ENCODE peak calls at places on chromosomes 1 and 21, in ten cellular contexts. One of them, this sample, is unnamed.

GRCh38 chr1:178382372-178382771 is 114.4 kb downstream of the CLEC20A start:
- DNase-seq in osteocyte: no peak
- DNase-seq in endothelial cell: no peak
- DNase-seq in pons: no peak
- DNase-seq in activated T-helper 1 cell treated with anti-CD3 and anti-CD28 coated beads, Interleukin-12 subunit alpha, Interleukin-12 subunit beta, Interleukin-2, Interleukin-4 antibody, amounts not matched to agents 30 ng/mL and 10 ng/mL and 1 ng/mL, durations not matched to agents 14 hours and 24 hours and 36 hours: no peak
- DNase-seq in stimulated activated CD8-positive, alpha-beta memory T cell treated with anti-CD3 and anti-CD28 coated beads, Interleukin-7, amount 100 ng/mL, for 4 hours: no peak
- DNase-seq in RCC 7860: no peak
- DNase-seq in COR-L47: no peak
- DNase-seq in HuH-7: no peak
- DNase-seq in EH: no peak
- DNase-seq in this sample: no peak

GRCh38 chr1:230167419-230167852 is 100.4 kb downstream of the GALNT2 start:
- DNase-seq in osteocyte: peak; percentile 40
- DNase-seq in endothelial cell: peak; percentile 13
- DNase-seq in pons: no peak
- DNase-seq in activated T-helper 1 cell treated with anti-CD3 and anti-CD28 coated beads, Interleukin-12 subunit alpha, Interleukin-12 subunit beta, Interleukin-2, Interleukin-4 antibody, amounts not matched to agents 30 ng/mL and 10 ng/mL and 1 ng/mL, durations not matched to agents 14 hours and 24 hours and 36 hours: peak; percentile 12
- DNase-seq in stimulated activated CD8-positive, alpha-beta memory T cell treated with anti-CD3 and anti-CD28 coated beads, Interleukin-7, amount 100 ng/mL, for 4 hours: no peak
- DNase-seq in RCC 7860: peak; percentile 71
- DNase-seq in COR-L47: peak; percentile 46
- DNase-seq in HuH-7: peak; percentile 66
- DNase-seq in EH: peak; percentile 53
- DNase-seq in this sample: no peak

GRCh38 chr1:3349161-3349967 is 105.1 kb upstream of the ARHGEF16 start:
- DNase-seq in osteocyte: no peak
- DNase-seq in endothelial cell: no peak
- DNase-seq in pons: no peak
- DNase-seq in activated T-helper 1 cell treated with anti-CD3 and anti-CD28 coated beads, Interleukin-12 subunit alpha, Interleukin-12 subunit beta, Interleukin-2, Interleukin-4 antibody, amounts not matched to agents 30 ng/mL and 10 ng/mL and 1 ng/mL, durations not matched to agents 14 hours and 24 hours and 36 hours: no peak
- DNase-seq in stimulated activated CD8-positive, alpha-beta memory T cell treated with anti-CD3 and anti-CD28 coated beads, Interleukin-7, amount 100 ng/mL, for 4 hours: no peak
- DNase-seq in RCC 7860: no peak
- DNase-seq in COR-L47: peak; percentile 6
- DNase-seq in HuH-7: peak; percentile 96
- DNase-seq in EH: no peak
- DNase-seq in this sample: no peak

GRCh38 chr1:214445846-214446614 is 105.4 kb downstream of the PTPN14 start:
- DNase-seq in osteocyte: no peak
- DNase-seq in endothelial cell: no peak
- DNase-seq in pons: no peak
- DNase-seq in activated T-helper 1 cell treated with anti-CD3 and anti-CD28 coated beads, Interleukin-12 subunit alpha, Interleukin-12 subunit beta, Interleukin-2, Interleukin-4 antibody, amounts not matched to agents 30 ng/mL and 10 ng/mL and 1 ng/mL, durations not matched to agents 14 hours and 24 hours and 36 hours: no peak
- DNase-seq in stimulated activated CD8-positive, alpha-beta memory T cell treated with anti-CD3 and anti-CD28 coated beads, Interleukin-7, amount 100 ng/mL, for 4 hours: no peak
- DNase-seq in RCC 7860: peak; percentile 96
- DNase-seq in COR-L47: no peak
- DNase-seq in HuH-7: no peak
- DNase-seq in EH: peak; percentile 97
- DNase-seq in this sample: no peak

GRCh38 chr21:31491617-31492016 is 147.6 kb upstream of the TIAM1 start:
- DNase-seq in osteocyte: no peak
- DNase-seq in endothelial cell: no peak
- DNase-seq in pons: no peak
- DNase-seq in activated T-helper 1 cell treated with anti-CD3 and anti-CD28 coated beads, Interleukin-12 subunit alpha, Interleukin-12 subunit beta, Interleukin-2, Interleukin-4 antibody, amounts not matched to agents 30 ng/mL and 10 ng/mL and 1 ng/mL, durations not matched to agents 14 hours and 24 hours and 36 hours: no peak
- DNase-seq in stimulated activated CD8-positive, alpha-beta memory T cell treated with anti-CD3 and anti-CD28 coated beads, Interleukin-7, amount 100 ng/mL, for 4 hours: no peak
- DNase-seq in RCC 7860: no peak
- DNase-seq in COR-L47: no peak
- DNase-seq in HuH-7: no peak
- DNase-seq in EH: no peak
- DNase-seq in this sample: no peak

GRCh38 chr1:56461158-56462127 is 117.9 kb downstream of the PLPP3 start:
- DNase-seq in osteocyte: no peak
- DNase-seq in endothelial cell: no peak
- DNase-seq in pons: no peak
- DNase-seq in activated T-helper 1 cell treated with anti-CD3 and anti-CD28 coated beads, Interleukin-12 subunit alpha, Interleukin-12 subunit beta, Interleukin-2, Interleukin-4 antibody, amounts not matched to agents 30 ng/mL and 10 ng/mL and 1 ng/mL, durations not matched to agents 14 hours and 24 hours and 36 hours: no peak
- DNase-seq in stimulated activated CD8-positive, alpha-beta memory T cell treated with anti-CD3 and anti-CD28 coated beads, Interleukin-7, amount 100 ng/mL, for 4 hours: no peak
- DNase-seq in RCC 7860: no peak
- DNase-seq in COR-L47: no peak
- DNase-seq in HuH-7: peak; percentile 52
- DNase-seq in EH: no peak
- DNase-seq in this sample: peak; percentile 31

GRCh38 chr1:38585460-38585859 is 274.1 kb downstream of the RRAGC start:
- DNase-seq in osteocyte: no peak
- DNase-seq in endothelial cell: no peak
- DNase-seq in pons: no peak
- DNase-seq in activated T-helper 1 cell treated with anti-CD3 and anti-CD28 coated beads, Interleukin-12 subunit alpha, Interleukin-12 subunit beta, Interleukin-2, Interleukin-4 antibody, amounts not matched to agents 30 ng/mL and 10 ng/mL and 1 ng/mL, durations not matched to agents 14 hours and 24 hours and 36 hours: no peak
- DNase-seq in stimulated activated CD8-positive, alpha-beta memory T cell treated with anti-CD3 and anti-CD28 coated beads, Interleukin-7, amount 100 ng/mL, for 4 hours: no peak
- DNase-seq in RCC 7860: no peak
- DNase-seq in COR-L47: no peak
- DNase-seq in HuH-7: no peak
- DNase-seq in EH: no peak
- DNase-seq in this sample: no peak

GRCh38 chr1:64072089-64072835 is 131.2 kb upstream of the UBE2U start:
- DNase-seq in osteocyte: no peak
- DNase-seq in endothelial cell: no peak
- DNase-seq in pons: no peak
- DNase-seq in activated T-helper 1 cell treated with anti-CD3 and anti-CD28 coated beads, Interleukin-12 subunit alpha, Interleukin-12 subunit beta, Interleukin-2, Interleukin-4 antibody, amounts not matched to agents 30 ng/mL and 10 ng/mL and 1 ng/mL, durations not matched to agents 14 hours and 24 hours and 36 hours: no peak
- DNase-seq in stimulated activated CD8-positive, alpha-beta memory T cell treated with anti-CD3 and anti-CD28 coated beads, Interleukin-7, amount 100 ng/mL, for 4 hours: no peak
- DNase-seq in RCC 7860: no peak
- DNase-seq in COR-L47: peak; percentile 32
- DNase-seq in HuH-7: no peak
- DNase-seq in EH: no peak
- DNase-seq in this sample: no peak

GRCh38 chr1:234509457-234510328 is 30.7 kb upstream of the TARBP1 start:
- DNase-seq in osteocyte: no peak
- DNase-seq in endothelial cell: no peak
- DNase-seq in pons: no peak
- DNase-seq in activated T-helper 1 cell treated with anti-CD3 and anti-CD28 coated beads, Interleukin-12 subunit alpha, Interleukin-12 subunit beta, Interleukin-2, Interleukin-4 antibody, amounts not matched to agents 30 ng/mL and 10 ng/mL and 1 ng/mL, durations not matched to agents 14 hours and 24 hours and 36 hours: no peak
- DNase-seq in stimulated activated CD8-positive, alpha-beta memory T cell treated with anti-CD3 and anti-CD28 coated beads, Interleukin-7, amount 100 ng/mL, for 4 hours: no peak
- DNase-seq in RCC 7860: no peak
- DNase-seq in COR-L47: no peak
- DNase-seq in HuH-7: no peak
- DNase-seq in EH: peak; percentile 33
- DNase-seq in this sample: no peak

GRCh38 chr1:87685366-87686136 is 356.9 kb downstream of the LMO4 start:
- DNase-seq in osteocyte: no peak
- DNase-seq in endothelial cell: no peak
- DNase-seq in pons: no peak
- DNase-seq in activated T-helper 1 cell treated with anti-CD3 and anti-CD28 coated beads, Interleukin-12 subunit alpha, Interleukin-12 subunit beta, Interleukin-2, Interleukin-4 antibody, amounts not matched to agents 30 ng/mL and 10 ng/mL and 1 ng/mL, durations not matched to agents 14 hours and 24 hours and 36 hours: no peak
- DNase-seq in stimulated activated CD8-positive, alpha-beta memory T cell treated with anti-CD3 and anti-CD28 coated beads, Interleukin-7, amount 100 ng/mL, for 4 hours: no peak
- DNase-seq in RCC 7860: no peak
- DNase-seq in COR-L47: no peak
- DNase-seq in HuH-7: no peak
- DNase-seq in EH: no peak
- DNase-seq in this sample: no peak

GRCh38 chr1:68973459-68974244 is 476.8 kb upstream of the DEPDC1 start:
- DNase-seq in osteocyte: no peak
- DNase-seq in endothelial cell: no peak
- DNase-seq in pons: no peak
- DNase-seq in activated T-helper 1 cell treated with anti-CD3 and anti-CD28 coated beads, Interleukin-12 subunit alpha, Interleukin-12 subunit beta, Interleukin-2, Interleukin-4 antibody, amounts not matched to agents 30 ng/mL and 10 ng/mL and 1 ng/mL, durations not matched to agents 14 hours and 24 hours and 36 hours: no peak
- DNase-seq in stimulated activated CD8-positive, alpha-beta memory T cell treated with anti-CD3 and anti-CD28 coated beads, Interleukin-7, amount 100 ng/mL, for 4 hours: no peak
- DNase-seq in RCC 7860: peak; percentile 27
- DNase-seq in COR-L47: no peak
- DNase-seq in HuH-7: no peak
- DNase-seq in EH: no peak
- DNase-seq in this sample: no peak

GRCh38 chr1:187627516-187627915 is 798.8 kb downstream of the PLA2G4A start:
- DNase-seq in osteocyte: no peak
- DNase-seq in endothelial cell: no peak
- DNase-seq in pons: no peak
- DNase-seq in activated T-helper 1 cell treated with anti-CD3 and anti-CD28 coated beads, Interleukin-12 subunit alpha, Interleukin-12 subunit beta, Interleukin-2, Interleukin-4 antibody, amounts not matched to agents 30 ng/mL and 10 ng/mL and 1 ng/mL, durations not matched to agents 14 hours and 24 hours and 36 hours: no peak
- DNase-seq in stimulated activated CD8-positive, alpha-beta memory T cell treated with anti-CD3 and anti-CD28 coated beads, Interleukin-7, amount 100 ng/mL, for 4 hours: no peak
- DNase-seq in RCC 7860: no peak
- DNase-seq in COR-L47: no peak
- DNase-seq in HuH-7: no peak
- DNase-seq in EH: no peak
- DNase-seq in this sample: no peak

GRCh38 chr21:31988492-31989285 is 115.9 kb downstream of the HUNK start:
- DNase-seq in osteocyte: no peak
- DNase-seq in endothelial cell: no peak
- DNase-seq in pons: no peak
- DNase-seq in activated T-helper 1 cell treated with anti-CD3 and anti-CD28 coated beads, Interleukin-12 subunit alpha, Interleukin-12 subunit beta, Interleukin-2, Interleukin-4 antibody, amounts not matched to agents 30 ng/mL and 10 ng/mL and 1 ng/mL, durations not matched to agents 14 hours and 24 hours and 36 hours: no peak
- DNase-seq in stimulated activated CD8-positive, alpha-beta memory T cell treated with anti-CD3 and anti-CD28 coated beads, Interleukin-7, amount 100 ng/mL, for 4 hours: no peak
- DNase-seq in RCC 7860: no peak
- DNase-seq in COR-L47: no peak
- DNase-seq in HuH-7: no peak
- DNase-seq in EH: peak; percentile 27
- DNase-seq in this sample: no peak

GRCh38 chr1:205689479-205689878 is 9.2 kb upstream of the SLC45A3 start:
- DNase-seq in osteocyte: no peak
- DNase-seq in endothelial cell: no peak
- DNase-seq in pons: no peak
- DNase-seq in activated T-helper 1 cell treated with anti-CD3 and anti-CD28 coated beads, Interleukin-12 subunit alpha, Interleukin-12 subunit beta, Interleukin-2, Interleukin-4 antibody, amounts not matched to agents 30 ng/mL and 10 ng/mL and 1 ng/mL, durations not matched to agents 14 hours and 24 hours and 36 hours: no peak
- DNase-seq in stimulated activated CD8-positive, alpha-beta memory T cell treated with anti-CD3 and anti-CD28 coated beads, Interleukin-7, amount 100 ng/mL, for 4 hours: no peak
- DNase-seq in RCC 7860: no peak
- DNase-seq in COR-L47: no peak
- DNase-seq in HuH-7: no peak
- DNase-seq in EH: no peak
- DNase-seq in this sample: no peak

GRCh38 chr1:53524428-53525400 is 65.5 kb downstream of the DMRTB1 start:
- DNase-seq in osteocyte: no peak
- DNase-seq in endothelial cell: no peak
- DNase-seq in pons: peak; percentile 5
- DNase-seq in activated T-helper 1 cell treated with anti-CD3 and anti-CD28 coated beads, Interleukin-12 subunit alpha, Interleukin-12 subunit beta, Interleukin-2, Interleukin-4 antibody, amounts not matched to agents 30 ng/mL and 10 ng/mL and 1 ng/mL, durations not matched to agents 14 hours and 24 hours and 36 hours: no peak
- DNase-seq in stimulated activated CD8-positive, alpha-beta memory T cell treated with anti-CD3 and anti-CD28 coated beads, Interleukin-7, amount 100 ng/mL, for 4 hours: no peak
- DNase-seq in RCC 7860: no peak
- DNase-seq in COR-L47: no peak
- DNase-seq in HuH-7: no peak
- DNase-seq in EH: no peak
- DNase-seq in this sample: peak; percentile 27

GRCh38 chr1:198465201-198466144 is 75.0 kb downstream of the ATP6V1G3 start:
- DNase-seq in osteocyte: no peak
- DNase-seq in endothelial cell: no peak
- DNase-seq in pons: peak; percentile 65
- DNase-seq in activated T-helper 1 cell treated with anti-CD3 and anti-CD28 coated beads, Interleukin-12 subunit alpha, Interleukin-12 subunit beta, Interleukin-2, Interleukin-4 antibody, amounts not matched to agents 30 ng/mL and 10 ng/mL and 1 ng/mL, durations not matched to agents 14 hours and 24 hours and 36 hours: no peak
- DNase-seq in stimulated activated CD8-positive, alpha-beta memory T cell treated with anti-CD3 and anti-CD28 coated beads, Interleukin-7, amount 100 ng/mL, for 4 hours: no peak
- DNase-seq in RCC 7860: peak; percentile 39
- DNase-seq in COR-L47: peak; percentile 65
- DNase-seq in HuH-7: no peak
- DNase-seq in EH: peak; percentile 82
- DNase-seq in this sample: peak; percentile 59

GRCh38 chr1:14567056-14567455 is 31.4 kb upstream of the KAZN start:
- DNase-seq in osteocyte: no peak
- DNase-seq in endothelial cell: no peak
- DNase-seq in pons: no peak
- DNase-seq in activated T-helper 1 cell treated with anti-CD3 and anti-CD28 coated beads, Interleukin-12 subunit alpha, Interleukin-12 subunit beta, Interleukin-2, Interleukin-4 antibody, amounts not matched to agents 30 ng/mL and 10 ng/mL and 1 ng/mL, durations not matched to agents 14 hours and 24 hours and 36 hours: no peak
- DNase-seq in stimulated activated CD8-positive, alpha-beta memory T cell treated with anti-CD3 and anti-CD28 coated beads, Interleukin-7, amount 100 ng/mL, for 4 hours: no peak
- DNase-seq in RCC 7860: no peak
- DNase-seq in COR-L47: no peak
- DNase-seq in HuH-7: no peak
- DNase-seq in EH: no peak
- DNase-seq in this sample: no peak

GRCh38 chr1:215188302-215188950 is 105.9 kb downstream of the KCNK2 start:
- DNase-seq in osteocyte: no peak
- DNase-seq in endothelial cell: no peak
- DNase-seq in pons: no peak
- DNase-seq in activated T-helper 1 cell treated with anti-CD3 and anti-CD28 coated beads, Interleukin-12 subunit alpha, Interleukin-12 subunit beta, Interleukin-2, Interleukin-4 antibody, amounts not matched to agents 30 ng/mL and 10 ng/mL and 1 ng/mL, durations not matched to agents 14 hours and 24 hours and 36 hours: no peak
- DNase-seq in stimulated activated CD8-positive, alpha-beta memory T cell treated with anti-CD3 and anti-CD28 coated beads, Interleukin-7, amount 100 ng/mL, for 4 hours: no peak
- DNase-seq in RCC 7860: no peak
- DNase-seq in COR-L47: no peak
- DNase-seq in HuH-7: no peak
- DNase-seq in EH: peak; percentile 3
- DNase-seq in this sample: no peak

GRCh38 chr1:101239095-101240040 is 2.5 kb downstream of the S1PR1 start:
- DNase-seq in osteocyte: no peak
- DNase-seq in endothelial cell: no peak
- DNase-seq in pons: no peak
- DNase-seq in activated T-helper 1 cell treated with anti-CD3 and anti-CD28 coated beads, Interleukin-12 subunit alpha, Interleukin-12 subunit beta, Interleukin-2, Interleukin-4 antibody, amounts not matched to agents 30 ng/mL and 10 ng/mL and 1 ng/mL, durations not matched to agents 14 hours and 24 hours and 36 hours: peak; percentile 71
- DNase-seq in stimulated activated CD8-positive, alpha-beta memory T cell treated with anti-CD3 and anti-CD28 coated beads, Interleukin-7, amount 100 ng/mL, for 4 hours: peak; percentile 46
- DNase-seq in RCC 7860: no peak
- DNase-seq in COR-L47: no peak
- DNase-seq in HuH-7: no peak
- DNase-seq in EH: no peak
- DNase-seq in this sample: no peak

GRCh38 chr1:176601358-176601757 is 138.4 kb downstream of the PAPPA2 start:
- DNase-seq in osteocyte: no peak
- DNase-seq in endothelial cell: no peak
- DNase-seq in pons: no peak
- DNase-seq in activated T-helper 1 cell treated with anti-CD3 and anti-CD28 coated beads, Interleukin-12 subunit alpha, Interleukin-12 subunit beta, Interleukin-2, Interleukin-4 antibody, amounts not matched to agents 30 ng/mL and 10 ng/mL and 1 ng/mL, durations not matched to agents 14 hours and 24 hours and 36 hours: no peak
- DNase-seq in stimulated activated CD8-positive, alpha-beta memory T cell treated with anti-CD3 and anti-CD28 coated beads, Interleukin-7, amount 100 ng/mL, for 4 hours: no peak
- DNase-seq in RCC 7860: no peak
- DNase-seq in COR-L47: no peak
- DNase-seq in HuH-7: no peak
- DNase-seq in EH: peak; percentile 12
- DNase-seq in this sample: no peak

GRCh38 chr1:27869719-27870085 is 2.6 kb upstream of the THEMIS2 start:
- DNase-seq in osteocyte: no peak
- DNase-seq in endothelial cell: no peak
- DNase-seq in pons: no peak
- DNase-seq in activated T-helper 1 cell treated with anti-CD3 and anti-CD28 coated beads, Interleukin-12 subunit alpha, Interleukin-12 subunit beta, Interleukin-2, Interleukin-4 antibody, amounts not matched to agents 30 ng/mL and 10 ng/mL and 1 ng/mL, durations not matched to agents 14 hours and 24 hours and 36 hours: no peak
- DNase-seq in stimulated activated CD8-positive, alpha-beta memory T cell treated with anti-CD3 and anti-CD28 coated beads, Interleukin-7, amount 100 ng/mL, for 4 hours: no peak
- DNase-seq in RCC 7860: no peak
- DNase-seq in COR-L47: no peak
- DNase-seq in HuH-7: no peak
- DNase-seq in EH: no peak
- DNase-seq in this sample: no peak

GRCh38 chr1:82391712-82392111 is 591.0 kb downstream of the ADGRL2 start:
- DNase-seq in osteocyte: no peak
- DNase-seq in endothelial cell: no peak
- DNase-seq in pons: no peak
- DNase-seq in activated T-helper 1 cell treated with anti-CD3 and anti-CD28 coated beads, Interleukin-12 subunit alpha, Interleukin-12 subunit beta, Interleukin-2, Interleukin-4 antibody, amounts not matched to agents 30 ng/mL and 10 ng/mL and 1 ng/mL, durations not matched to agents 14 hours and 24 hours and 36 hours: no peak
- DNase-seq in stimulated activated CD8-positive, alpha-beta memory T cell treated with anti-CD3 and anti-CD28 coated beads, Interleukin-7, amount 100 ng/mL, for 4 hours: no peak
- DNase-seq in RCC 7860: no peak
- DNase-seq in COR-L47: no peak
- DNase-seq in HuH-7: peak; percentile 4
- DNase-seq in EH: no peak
- DNase-seq in this sample: no peak

GRCh38 chr1:224065455-224065854 is 48.5 kb upstream of the FBXO28 start:
- DNase-seq in osteocyte: no peak
- DNase-seq in endothelial cell: no peak
- DNase-seq in pons: no peak
- DNase-seq in activated T-helper 1 cell treated with anti-CD3 and anti-CD28 coated beads, Interleukin-12 subunit alpha, Interleukin-12 subunit beta, Interleukin-2, Interleukin-4 antibody, amounts not matched to agents 30 ng/mL and 10 ng/mL and 1 ng/mL, durations not matched to agents 14 hours and 24 hours and 36 hours: no peak
- DNase-seq in stimulated activated CD8-positive, alpha-beta memory T cell treated with anti-CD3 and anti-CD28 coated beads, Interleukin-7, amount 100 ng/mL, for 4 hours: no peak
- DNase-seq in RCC 7860: peak; percentile 86
- DNase-seq in COR-L47: no peak
- DNase-seq in HuH-7: no peak
- DNase-seq in EH: peak; percentile 58
- DNase-seq in this sample: no peak

GRCh38 chr1:8551057-8551456 is 233.1 kb downstream of the SLC45A1 start:
- DNase-seq in osteocyte: no peak
- DNase-seq in endothelial cell: no peak
- DNase-seq in pons: no peak
- DNase-seq in activated T-helper 1 cell treated with anti-CD3 and anti-CD28 coated beads, Interleukin-12 subunit alpha, Interleukin-12 subunit beta, Interleukin-2, Interleukin-4 antibody, amounts not matched to agents 30 ng/mL and 10 ng/mL and 1 ng/mL, durations not matched to agents 14 hours and 24 hours and 36 hours: no peak
- DNase-seq in stimulated activated CD8-positive, alpha-beta memory T cell treated with anti-CD3 and anti-CD28 coated beads, Interleukin-7, amount 100 ng/mL, for 4 hours: no peak
- DNase-seq in RCC 7860: no peak
- DNase-seq in COR-L47: no peak
- DNase-seq in HuH-7: no peak
- DNase-seq in EH: no peak
- DNase-seq in this sample: no peak

GRCh38 chr1:10943991-10944730 is 68.3 kb upstream of the TARDBP start:
- DNase-seq in osteocyte: no peak
- DNase-seq in endothelial cell: no peak
- DNase-seq in pons: no peak
- DNase-seq in activated T-helper 1 cell treated with anti-CD3 and anti-CD28 coated beads, Interleukin-12 subunit alpha, Interleukin-12 subunit beta, Interleukin-2, Interleukin-4 antibody, amounts not matched to agents 30 ng/mL and 10 ng/mL and 1 ng/mL, durations not matched to agents 14 hours and 24 hours and 36 hours: no peak
- DNase-seq in stimulated activated CD8-positive, alpha-beta memory T cell treated with anti-CD3 and anti-CD28 coated beads, Interleukin-7, amount 100 ng/mL, for 4 hours: no peak
- DNase-seq in RCC 7860: no peak
- DNase-seq in COR-L47: peak; percentile 95
- DNase-seq in HuH-7: peak; percentile 53
- DNase-seq in EH: peak; percentile 47
- DNase-seq in this sample: peak; percentile 96

GRCh38 chr21:38244407-38244787 is 12.4 kb upstream of the KCNJ15 start:
- DNase-seq in osteocyte: no peak
- DNase-seq in endothelial cell: no peak
- DNase-seq in pons: no peak
- DNase-seq in activated T-helper 1 cell treated with anti-CD3 and anti-CD28 coated beads, Interleukin-12 subunit alpha, Interleukin-12 subunit beta, Interleukin-2, Interleukin-4 antibody, amounts not matched to agents 30 ng/mL and 10 ng/mL and 1 ng/mL, durations not matched to agents 14 hours and 24 hours and 36 hours: no peak
- DNase-seq in stimulated activated CD8-positive, alpha-beta memory T cell treated with anti-CD3 and anti-CD28 coated beads, Interleukin-7, amount 100 ng/mL, for 4 hours: no peak
- DNase-seq in RCC 7860: peak; percentile 24
- DNase-seq in COR-L47: no peak
- DNase-seq in HuH-7: no peak
- DNase-seq in EH: no peak
- DNase-seq in this sample: no peak

GRCh38 chr1:21323091-21323490 is 32.8 kb upstream of the ECE1 start:
- DNase-seq in osteocyte: no peak
- DNase-seq in endothelial cell: peak; percentile 52
- DNase-seq in pons: no peak
- DNase-seq in activated T-helper 1 cell treated with anti-CD3 and anti-CD28 coated beads, Interleukin-12 subunit alpha, Interleukin-12 subunit beta, Interleukin-2, Interleukin-4 antibody, amounts not matched to agents 30 ng/mL and 10 ng/mL and 1 ng/mL, durations not matched to agents 14 hours and 24 hours and 36 hours: no peak
- DNase-seq in stimulated activated CD8-positive, alpha-beta memory T cell treated with anti-CD3 and anti-CD28 coated beads, Interleukin-7, amount 100 ng/mL, for 4 hours: no peak
- DNase-seq in RCC 7860: no peak
- DNase-seq in COR-L47: no peak
- DNase-seq in HuH-7: no peak
- DNase-seq in EH: no peak
- DNase-seq in this sample: no peak

GRCh38 chr21:37557261-37557950 is 190.8 kb downstream of the DYRK1A start:
- DNase-seq in osteocyte: peak; percentile 69
- DNase-seq in endothelial cell: no peak
- DNase-seq in pons: no peak
- DNase-seq in activated T-helper 1 cell treated with anti-CD3 and anti-CD28 coated beads, Interleukin-12 subunit alpha, Interleukin-12 subunit beta, Interleukin-2, Interleukin-4 antibody, amounts not matched to agents 30 ng/mL and 10 ng/mL and 1 ng/mL, durations not matched to agents 14 hours and 24 hours and 36 hours: no peak
- DNase-seq in stimulated activated CD8-positive, alpha-beta memory T cell treated with anti-CD3 and anti-CD28 coated beads, Interleukin-7, amount 100 ng/mL, for 4 hours: no peak
- DNase-seq in RCC 7860: peak; percentile 75
- DNase-seq in COR-L47: no peak
- DNase-seq in HuH-7: no peak
- DNase-seq in EH: no peak
- DNase-seq in this sample: no peak